ENCODE peak calls at places on chromosomes 4 and X, in seven cellular contexts. One of them, this sample, is unnamed.

GRCh38 chrX:46574337-46574940 is 874 bp downstream of the CHST7 start:
- DNase-seq in HT-29: no peak
- DNase-seq in retina: peak
- DNase-seq in ACHN: no peak
- DNase-seq in small intestine: no peak
- DNase-seq in GM04504: no peak
- DNase-seq in KBM-7: peak
- DNase-seq in this sample: no peak

GRCh38 chrX:15158736-15159406 is 111.0 kb downstream of the ASB9 start:
- DNase-seq in GM04504: no peak
- DNase-seq in small intestine: no peak
- DNase-seq in retina: no peak
- DNase-seq in KBM-7: no peak
- DNase-seq in HT-29: no peak
- DNase-seq in ACHN: no peak
- DNase-seq in this sample: no peak

GRCh38 chrX:14354541-14354940 is 174.8 kb upstream of the GLRA2 start:
- DNase-seq in small intestine: no peak
- DNase-seq in KBM-7: no peak
- DNase-seq in ACHN: no peak
- DNase-seq in retina: no peak
- DNase-seq in HT-29: no peak
- DNase-seq in GM04504: peak
- DNase-seq in this sample: no peak

GRCh38 chrX:137565921-137566745 is at the start of gene ZIC3:
- DNase-seq in HT-29: no peak
- DNase-seq in retina: peak
- DNase-seq in GM04504: no peak
- DNase-seq in KBM-7: no peak
- DNase-seq in ACHN: no peak
- DNase-seq in small intestine: peak
- DNase-seq in this sample: peak

GRCh38 chr4:41644915-41645295 is 103.6 kb downstream of the PHOX2B start:
- DNase-seq in HT-29: no peak
- DNase-seq in ACHN: no peak
- DNase-seq in GM04504: no peak
- DNase-seq in KBM-7: no peak
- DNase-seq in retina: no peak
- DNase-seq in small intestine: no peak
- DNase-seq in this sample: no peak

GRCh38 chr4:69600013-69600412 is 39.4 kb downstream of the UGT2A2 start:
- DNase-seq in small intestine: no peak
- DNase-seq in ACHN: no peak
- DNase-seq in retina: no peak
- DNase-seq in HT-29: no peak
- DNase-seq in KBM-7: no peak
- DNase-seq in GM04504: no peak
- DNase-seq in this sample: no peak

GRCh38 chr4:35934370-35934981 is 309.8 kb downstream of the ARAP2 start:
- DNase-seq in KBM-7: peak
- DNase-seq in HT-29: peak
- DNase-seq in GM04504: no peak
- DNase-seq in retina: peak
- DNase-seq in small intestine: peak
- DNase-seq in ACHN: peak
- DNase-seq in this sample: no peak

GRCh38 chr4:127304356-127304755 is 328.4 kb upstream of the INTU start:
- DNase-seq in retina: no peak
- DNase-seq in GM04504: peak
- DNase-seq in small intestine: peak
- DNase-seq in ACHN: no peak
- DNase-seq in HT-29: no peak
- DNase-seq in KBM-7: no peak
- DNase-seq in this sample: no peak

GRCh38 chr4:101000496-101000895 is 346.8 kb downstream of the PPP3CA start:
- DNase-seq in small intestine: no peak
- DNase-seq in ACHN: no peak
- DNase-seq in HT-29: no peak
- DNase-seq in retina: no peak
- DNase-seq in KBM-7: no peak
- DNase-seq in GM04504: no peak
- DNase-seq in this sample: no peak

GRCh38 chr4:24118031-24118430 is 228.2 kb upstream of the PPARGC1A start:
- DNase-seq in KBM-7: no peak
- DNase-seq in ACHN: no peak
- DNase-seq in retina: no peak
- DNase-seq in HT-29: peak
- DNase-seq in GM04504: no peak
- DNase-seq in small intestine: no peak
- DNase-seq in this sample: no peak

GRCh38 chrX:130413415-130413814 is 11.6 kb downstream of the RBMX2 start:
- DNase-seq in KBM-7: peak
- DNase-seq in GM04504: no peak
- DNase-seq in small intestine: no peak
- DNase-seq in retina: no peak
- DNase-seq in ACHN: no peak
- DNase-seq in HT-29: no peak
- DNase-seq in this sample: no peak

GRCh38 chr4:73653695-73654106 is 33.5 kb upstream of the RASSF6 start:
- DNase-seq in GM04504: peak
- DNase-seq in small intestine: peak
- DNase-seq in HT-29: peak
- DNase-seq in retina: peak
- DNase-seq in ACHN: peak
- DNase-seq in KBM-7: peak
- DNase-seq in this sample: peak

This sample was measured in nucleus accumbens.